ENCODE peak calls at places on chromosomes 16 and 17, in eight cellular contexts. W, J, B, G, E, U, Y and I are unnamed samples.

GRCh38 chr17:36144981-36145729 is 31.3 kb downstream of the TBC1D3B start:
- DNase-seq in Y (no peak), G (no peak), E (no peak), W (no peak), U (no peak), J (no peak), B (no peak), I (no peak)

GRCh38 chr16:20411055-20411454 is 1.7 kb downstream of the ACSM5 start:
- DNase-seq in B (no peak), W (no peak), G (no peak), J (no peak), E (no peak), U (no peak), Y (no peak), I (no peak)

GRCh38 chr16:80723981-80724380 is 80.4 kb downstream of the CDYL2 start:
- DNase-seq in J (no peak), G (no peak), U (no peak), Y (no peak), B (no peak), W (no peak), E (no peak), I (no peak)

GRCh38 chr17:1746975-1747543 is 4.4 kb downstream of the SERPINF2 start:
- DNase-seq in Y (no peak), U (peak), E (no peak), J (no peak), W (no peak), B (no peak), G (no peak), I (peak)

GRCh38 chr17:58970966-58971575 is 135.6 kb downstream of the TRIM37 start:
- DNase-seq in U (no peak), G (no peak), J (no peak), W (no peak), E (no peak), B (no peak), Y (no peak), I (no peak)

GRCh38 chr17:45261577-45262515 is at the start of gene SPATA32:
- DNase-seq in E (peak), G (peak), U (peak), J (no peak), Y (peak), W (no peak), B (peak), I (no peak)

GRCh38 chr16:80743273-80743672 is 61.1 kb downstream of the CDYL2 start:
- DNase-seq in Y (no peak), B (no peak), W (no peak), J (no peak), U (no peak), G (no peak), E (no peak), I (no peak)

GRCh38 chr16:89370081-89370511 is 120.3 kb downstream of the ANKRD11 start:
- DNase-seq in W (no peak), E (no peak), J (no peak), Y (no peak), G (no peak), B (no peak), U (no peak), I (no peak)

GRCh38 chr16:89727406-89728120 is 6.2 kb downstream of the ZNF276 start:
- DNase-seq in G (no peak), W (no peak), U (no peak), E (no peak), Y (no peak), J (no peak), B (no peak), I (no peak)

GRCh38 chr16:77234611-77235010 is 35.4 kb downstream of the SYCE1L start:
- DNase-seq in E (no peak), J (no peak), U (no peak), W (no peak), Y (no peak), B (no peak), G (no peak), I (peak)

GRCh38 chr17:74523308-74523707 is 8.0 kb downstream of the CD300LB start:
- DNase-seq in W (no peak), J (no peak), U (no peak), B (no peak), Y (no peak), E (no peak), G (no peak), I (no peak)

GRCh38 chr16:65032397-65032796 is 89.5 kb downstream of the CDH11 start:
- DNase-seq in J (no peak), U (no peak), E (no peak), G (no peak), B (no peak), Y (no peak), W (no peak), I (no peak)

GRCh38 chr17:17994271-17994670 is 21.6 kb downstream of the DRC3 start:
- DNase-seq in U (no peak), W (no peak), Y (no peak), E (peak), J (peak), G (no peak), B (peak), I (peak)

GRCh38 chr16:80273635-80274538 is 266.9 kb upstream of the DYNLRB2 start:
- DNase-seq in W (no peak), E (no peak), B (no peak), Y (no peak), U (no peak), G (no peak), J (no peak), I (no peak)

GRCh38 chr17:56203430-56203829 is 50.2 kb downstream of the ANKFN1 start:
- DNase-seq in B (no peak), G (no peak), W (peak), E (no peak), U (no peak), J (no peak), Y (no peak), I (no peak)

GRCh38 chr16:47058295-47059086 is 85.0 kb upstream of the DNAJA2 start:
- DNase-seq in W (no peak), E (no peak), B (no peak), Y (no peak), G (no peak), J (no peak), U (peak), I (no peak)

GRCh38 chr16:4736546-4736945 is 2.2 kb downstream of the DNAAF8 start:
- DNase-seq in W (no peak), J (no peak), U (no peak), B (no peak), Y (no peak), G (no peak), E (no peak), I (no peak)

GRCh38 chr16:62638964-62639861 is 603.0 kb upstream of the CDH8 start:
- DNase-seq in W (no peak), G (no peak), U (no peak), E (no peak), B (no peak), J (no peak), Y (no peak), I (no peak)

GRCh38 chr17:73255671-73256181 is 6.0 kb downstream of the CPSF4L start:
- DNase-seq in W (peak), E (peak), B (peak), Y (peak), J (peak), U (no peak), G (no peak), I (peak)

GRCh38 chr17:36600936-36601302 is 464 bp upstream of the MRM1 start:
- DNase-seq in J (no peak), U (no peak), E (no peak), W (no peak), B (no peak), Y (no peak), G (no peak), I (peak)

GRCh38 chr16:67865318-67865717 is 7.5 kb upstream of the EDC4 start:
- DNase-seq in Y (no peak), W (peak), E (no peak), U (no peak), J (no peak), B (peak), G (no peak), I (no peak)

GRCh38 chr17:16920628-16921020 is 51.3 kb downstream of the TNFRSF13B start:
- DNase-seq in J (no peak), U (no peak), G (no peak), W (no peak), Y (no peak), B (no peak), E (no peak), I (no peak)

GRCh38 chr16:24986512-24987303 is 28.5 kb downstream of the ARHGAP17 start:
- DNase-seq in G (no peak), J (no peak), W (no peak), Y (no peak), U (no peak), E (peak), B (no peak), I (no peak)

GRCh38 chr17:48577946-48578615 is at the start of gene HOXB4:
- DNase-seq in U (peak), J (peak), Y (no peak), W (no peak), B (peak), G (peak), E (no peak), I (no peak)

GRCh38 chr16:58733248-58733670 is 857 bp downstream of the GOT2 start:
- DNase-seq in B (peak), J (no peak), U (no peak), E (no peak), Y (no peak), W (no peak), G (no peak), I (no peak)

GRCh38 chr16:79299154-79299799 is 301.3 kb downstream of the MAF start:
- DNase-seq in G (no peak), B (no peak), Y (no peak), E (no peak), J (no peak), W (no peak), U (no peak), I (no peak)

GRCh38 chr16:89981414-89981813 is 32.9 kb downstream of the DEF8 start:
- DNase-seq in J (no peak), Y (no peak), W (no peak), U (no peak), G (no peak), E (no peak), B (no peak), I (no peak)

GRCh38 chr16:30113031-30113710 is at the start of gene GDPD3:
- DNase-seq in G (no peak), B (peak), W (no peak), J (no peak), Y (no peak), U (peak), E (no peak), I (no peak)

GRCh38 chr17:29140631-29141483 is 39.3 kb downstream of the MYO18A start:
- DNase-seq in J (no peak), B (no peak), W (no peak), E (peak), U (no peak), Y (no peak), G (no peak), I (peak)

GRCh38 chr17:58247511-58248363 is 9.4 kb downstream of the LPO start:
- DNase-seq in B (no peak), E (peak), J (no peak), U (no peak), W (no peak), Y (no peak), G (no peak), I (no peak)

GRCh38 chr17:2436516-2436915 is 35.7 kb upstream of the MNT start:
- DNase-seq in Y (no peak), W (no peak), G (no peak), B (no peak), E (no peak), U (no peak), J (no peak), I (peak)

GRCh38 chr16:1713933-1714332 is 7.9 kb downstream of the MAPK8IP3 start:
- DNase-seq in G (no peak), W (no peak), J (no peak), Y (peak), E (no peak), B (no peak), U (no peak), I (no peak)

GRCh38 chr17:55162556-55162946 is 102.2 kb upstream of the HLF start:
- DNase-seq in E (no peak), B (no peak), J (no peak), Y (no peak), W (no peak), G (no peak), U (no peak), I (no peak)

GRCh38 chr16:87918314-87918713 is 18.0 kb downstream of the CA5A start:
- DNase-seq in B (peak), U (no peak), E (no peak), Y (no peak), W (no peak), J (no peak), G (no peak), I (no peak)